ENCODE peak calls at places on chromosomes 2 and 18, in nine cellular contexts. C is effector CD8-positive, alpha-beta T cell; X is HCT116; P is activated gamma-delta T cell treated with Interleukin-2 at 50 U/mL for 16 hours; S is NCI-H2081 treated with DMSO at 0.1 percent for 48 hours; L is AG09319; U is NCI-H69; Q is bronchial epithelial cell; Y is ELR. O is an unnamed sample.

GRCh38 chr18:47370052-47370451 is 118.6 kb upstream of the SKOR2 start:
- DNase-seq in C (no peak), X (no peak), P (no peak), S (no peak), L (no peak), U (no peak), Q (no peak), Y (no peak), O (no peak)

GRCh38 chr2:188291142-188291616 is 495 bp upstream of the GULP1 start:
- DNase-seq in C (no peak), X (no peak), P (no peak), S (no peak), L (no peak), U (peak; percentile 69), Q (no peak), Y (peak; percentile 44), O (peak; percentile 38)

GRCh38 chr18:2466978-2467377 is 104.3 kb downstream of the METTL4 start:
- DNase-seq in C (no peak), X (no peak), P (no peak), S (no peak), L (no peak), U (no peak), Q (no peak), Y (no peak), O (no peak)

GRCh38 chr2:64273524-64274398 is 129.5 kb upstream of the PELI1 start:
- DNase-seq in C (no peak), X (no peak), P (no peak), S (no peak), L (peak; percentile 37), U (no peak), Q (peak; percentile 94), Y (peak; percentile 96), O (peak; percentile 97)

GRCh38 chr2:1219901-1220691 is 193.2 kb upstream of the TPO start:
- DNase-seq in C (no peak), X (no peak), P (no peak), S (no peak), L (peak; percentile 5), U (no peak), Q (no peak), Y (peak; percentile 45), O (peak; percentile 60)

GRCh38 chr2:157056200-157056676 is 201.3 kb upstream of the GALNT5 start:
- DNase-seq in C (no peak), X (peak; percentile 56), P (no peak), S (no peak), L (peak; percentile 44), U (no peak), Q (peak; percentile 49), Y (peak; percentile 77), O (peak; percentile 75)

GRCh38 chr2:873651-874580 is 76.7 kb upstream of the SNTG2 start:
- DNase-seq in C (no peak), X (no peak), P (no peak), S (no peak), L (no peak), U (no peak), Q (no peak), Y (no peak), O (no peak)

GRCh38 chr18:34890486-34891085 is 150.6 kb upstream of the MAPRE2 start:
- DNase-seq in C (no peak), X (no peak), P (no peak), S (no peak), L (no peak), U (no peak), Q (no peak), Y (no peak), O (no peak)

GRCh38 chr2:98884658-98885057 is 51.4 kb downstream of the CRACDL start:
- DNase-seq in C (no peak), X (no peak), P (no peak), S (no peak), L (no peak), U (no peak), Q (no peak), Y (no peak), O (no peak)

GRCh38 chr2:121185571-121186074 is 99.4 kb downstream of the TFCP2L1 start:
- DNase-seq in C (no peak), X (peak; percentile 8), P (no peak), S (peak; percentile 7), L (no peak), U (peak; percentile 86), Q (peak; percentile 34), Y (no peak), O (no peak)

GRCh38 chr18:45081579-45082181 is 401.0 kb downstream of the SETBP1 start:
- DNase-seq in C (no peak), X (no peak), P (no peak), S (no peak), L (no peak), U (peak; percentile 91), Q (peak; percentile 32), Y (no peak), O (no peak)

GRCh38 chr2:23536326-23536725 is 151.3 kb downstream of the KLHL29 start:
- DNase-seq in C (no peak), X (no peak), P (no peak), S (peak; percentile 63), L (no peak), U (peak; percentile 71), Q (peak; percentile 13), Y (no peak), O (no peak)

GRCh38 chr2:174341301-174341994 is 6.7 kb downstream of the SP9 start:
- DNase-seq in C (peak; percentile 70), X (peak; percentile 58), P (peak; percentile 85), S (peak; percentile 59), L (peak; percentile 74), U (peak; percentile 74), Q (peak; percentile 67), Y (peak; percentile 83), O (peak; percentile 84)

GRCh38 chr2:199042660-199043379 is 414.9 kb downstream of the SATB2 start:
- DNase-seq in C (no peak), X (no peak), P (no peak), S (no peak), L (no peak), U (no peak), Q (no peak), Y (no peak), O (no peak)

GRCh38 chr2:10020001-10020400 is 23.3 kb upstream of the KLF11 start:
- DNase-seq in C (no peak), X (no peak), P (no peak), S (no peak), L (no peak), U (no peak), Q (no peak), Y (no peak), O (no peak)

GRCh38 chr2:21379140-21379539 is 255.4 kb downstream of the TDRD15 start:
- DNase-seq in C (no peak), X (no peak), P (no peak), S (no peak), L (no peak), U (no peak), Q (no peak), Y (no peak), O (no peak)

GRCh38 chr2:10222-10875 is 36.0 kb downstream of the FAM110C start:
- DNase-seq in C (no peak), X (no peak), P (no peak), S (no peak), L (no peak), U (peak; percentile 8), Q (no peak), Y (no peak), O (no peak)

GRCh38 chr2:215900865-215901264 is 112.5 kb downstream of the MREG start:
- DNase-seq in C (no peak), X (no peak), P (no peak), S (no peak), L (no peak), U (no peak), Q (no peak), Y (no peak), O (no peak)

GRCh38 chr2:45282646-45283045 is 273.4 kb upstream of the SIX2 start:
- DNase-seq in C (no peak), X (no peak), P (no peak), S (no peak), L (no peak), U (no peak), Q (peak; percentile 79), Y (no peak), O (no peak)

GRCh38 chr2:20448246-20449046 is 1.6 kb downstream of the RHOB start:
- DNase-seq in C (no peak), X (no peak), P (no peak), S (no peak), L (no peak), U (peak; percentile 52), Q (no peak), Y (peak; percentile 45), O (peak; percentile 44)

GRCh38 chr2:156356006-156356764 is 23.7 kb upstream of the NR4A2 start:
- DNase-seq in C (no peak), X (no peak), P (no peak), S (no peak), L (no peak), U (no peak), Q (peak; percentile 82), Y (peak; percentile 66), O (peak; percentile 44)

GRCh38 chr2:120161190-120161589 is 62.0 kb downstream of the TMEM185B start:
- DNase-seq in C (no peak), X (no peak), P (no peak), S (no peak), L (no peak), U (no peak), Q (no peak), Y (no peak), O (no peak)